ENCODE peak calls at places on chromosomes 11 and 22, in seven cellular contexts. A, Q, G, E, N, Z and V are unnamed samples.

GRCh38 chr11:34488855-34489557 is 24.6 kb downstream of the ELF5 start:
- DNase-seq in N (no peak), Q (no peak), A (no peak), E (no peak), G (no peak), Z (no peak), V (no peak)

GRCh38 chr11:129251067-129251466 is 58.9 kb upstream of the ARHGAP32 start:
- DNase-seq in Q (no peak), N (no peak), E (no peak), Z (no peak), A (no peak), G (no peak), V (no peak)

GRCh38 chr11:86156397-86156977 is 87.6 kb upstream of the PICALM start:
- DNase-seq in A (no peak), G (no peak), Q (no peak), N (no peak), E (no peak), Z (no peak), V (no peak)

GRCh38 chr11:88338223-88338661 is 706 bp upstream of the CTSC start:
- DNase-seq in N (no peak), A (peak), G (no peak), E (no peak), Q (peak), Z (peak), V (peak)

GRCh38 chr22:19984201-19984753 is 32.3 kb downstream of the ARVCF start:
- DNase-seq in Z (no peak), G (no peak), A (peak), N (no peak), Q (peak), E (peak), V (no peak)

GRCh38 chr11:7514099-7514725 is 413 bp downstream of the PPFIBP2 start:
- DNase-seq in N (no peak), A (no peak), Q (peak), G (no peak), Z (no peak), E (peak), V (peak)

GRCh38 chr22:21699643-21700042 is 33.8 kb downstream of the PPIL2 start:
- DNase-seq in A (no peak), Q (no peak), E (no peak), N (no peak), G (no peak), Z (no peak), V (no peak)

GRCh38 chr22:17570851-17571631 is 7.7 kb downstream of the SLC25A18 start:
- DNase-seq in A (no peak), N (peak), G (peak), Z (peak), E (peak), Q (peak), V (peak)

GRCh38 chr11:119509969-119510401 is 87.0 kb upstream of the THY1 start:
- DNase-seq in Q (peak), G (no peak), Z (no peak), N (no peak), A (peak), E (no peak), V (peak)

GRCh38 chr11:105821781-105822180 is 200.3 kb downstream of the MSANTD4 start:
- DNase-seq in N (no peak), Q (no peak), A (no peak), E (no peak), G (no peak), Z (no peak), V (no peak)

GRCh38 chr22:17243524-17243923 is 24.3 kb upstream of the ADA2 start:
- DNase-seq in E (no peak), G (no peak), A (peak), N (no peak), Q (no peak), Z (no peak), V (peak)

DNA sequence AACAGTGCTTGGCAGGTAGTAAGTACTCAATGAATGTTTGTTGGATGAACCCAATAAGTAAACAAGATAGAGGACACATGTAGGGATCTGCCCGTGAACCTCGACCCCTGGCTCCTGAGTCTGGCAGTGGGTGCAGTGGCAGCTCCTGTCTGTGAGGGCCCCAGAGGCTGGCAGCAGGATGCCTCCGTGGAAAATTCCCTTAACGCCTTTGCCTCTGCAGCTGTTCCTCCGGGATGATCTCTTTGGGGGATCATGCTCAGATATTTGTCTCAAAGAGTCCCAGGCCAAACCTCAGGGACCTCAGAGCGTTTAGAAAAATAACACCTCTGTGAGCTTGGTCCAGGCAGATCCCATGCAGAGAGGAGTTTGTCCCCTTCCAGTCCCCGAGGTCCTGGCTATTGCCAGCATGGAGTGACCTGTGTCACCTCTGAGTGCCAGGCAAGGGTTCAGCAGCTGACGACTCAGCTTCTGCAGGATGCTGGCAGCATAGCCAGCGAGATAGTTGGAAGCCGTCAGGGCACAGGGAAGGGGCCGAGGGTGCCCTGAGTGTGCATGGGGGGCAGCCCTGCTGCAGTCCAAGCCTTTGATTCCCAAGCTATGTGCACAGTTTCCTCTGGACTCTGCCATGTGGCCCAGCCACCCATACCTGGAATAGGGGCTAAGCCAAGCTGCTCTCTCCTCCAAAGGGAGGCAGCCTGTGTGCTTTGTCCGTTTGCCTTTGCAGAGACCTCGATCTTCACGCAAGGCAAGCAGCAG is 613 bp upstream of the MCHR1 start:
- DNase-seq in E (no peak), Z (no peak), A (no peak), G (no peak), N (no peak), Q (no peak), V (no peak)
- H3K4me3 ChIP-seq in E (no peak), Z (no peak), A (no peak), G (no peak), N (peak), Q (peak), V (no peak)

GRCh38 chr11:14237333-14237988 is 121.5 kb downstream of the RRAS2 start:
- DNase-seq in Z (no peak), N (no peak), G (no peak), Q (no peak), E (no peak), A (no peak), V (peak)

GRCh38 chr11:14244926-14245325 is 114.1 kb downstream of the RRAS2 start:
- DNase-seq in Q (no peak), E (no peak), G (no peak), A (no peak), N (peak), Z (no peak), V (no peak)

GRCh38 chr11:14248577-14248976 is 110.4 kb downstream of the RRAS2 start:
- DNase-seq in N (no peak), Q (no peak), E (no peak), A (no peak), G (no peak), Z (no peak), V (no peak)

GRCh38 chr11:14242198-14242597 is 116.8 kb downstream of the RRAS2 start:
- DNase-seq in Q (no peak), G (no peak), A (no peak), N (no peak), E (no peak), Z (no peak), V (no peak)

GRCh38 chr11:14242733-14243132 is 116.2 kb downstream of the RRAS2 start:
- DNase-seq in Q (no peak), A (no peak), G (no peak), N (no peak), Z (no peak), E (no peak), V (no peak)
- TF ChIP-seq EP300 in Q (no peak), A (no peak), G (no peak), N (no peak), Z (no peak), E (no peak), V (no peak)

DNA sequence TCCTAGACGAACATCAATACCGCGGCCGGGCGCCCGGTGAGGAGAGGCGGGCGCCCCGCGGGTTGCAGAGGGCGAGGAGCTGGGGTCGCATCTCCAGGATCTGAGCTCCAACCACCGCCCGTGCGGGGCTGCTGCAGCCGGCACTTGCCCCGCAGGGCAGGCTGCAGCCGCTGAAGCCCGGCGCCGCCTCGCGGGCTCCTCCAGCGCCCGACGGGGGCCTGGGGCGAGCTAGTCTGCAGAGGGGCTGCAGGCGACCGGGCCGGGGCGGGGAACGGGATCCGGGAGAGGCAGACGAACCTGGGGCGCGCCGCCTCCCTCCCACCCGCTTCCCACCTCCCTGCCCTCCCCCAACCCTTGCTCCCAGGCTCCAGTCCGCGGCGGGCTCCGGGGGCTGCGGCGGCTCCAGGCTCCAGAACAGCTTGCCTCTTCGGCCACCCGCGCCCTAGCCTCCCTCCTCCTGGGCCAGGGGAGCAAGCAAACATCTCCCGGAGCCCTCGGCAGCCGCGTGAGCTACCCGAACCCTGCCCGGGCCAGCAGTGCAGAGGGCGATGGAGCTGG is 858 bp downstream of the TENM4 start:
- DNase-seq in E (peak), Q (peak), A (no peak), N (no peak), Z (no peak), G (no peak), V (no peak)
- H3K4me3 ChIP-seq in E (peak), Q (peak), A (peak), N (peak), Z (peak), G (peak), V (peak)

GRCh38 chr11:126145954-126146353 is 65.5 kb downstream of the RPUSD4 start:
- DNase-seq in E (no peak), Z (no peak), N (no peak), G (no peak), Q (peak), A (no peak), V (no peak)

GRCh38 chr11:126148317-126148716 is 63.1 kb downstream of the RPUSD4 start:
- DNase-seq in Q (no peak), G (no peak), N (no peak), Z (no peak), A (no peak), E (no peak), V (no peak)

GRCh38 chr11:126146454-126147192 is 64.8 kb downstream of the RPUSD4 start:
- DNase-seq in N (no peak), E (peak), Q (no peak), G (no peak), Z (no peak), A (no peak), V (no peak)

GRCh38 chr11:126149759-126150236 is 61.7 kb downstream of the RPUSD4 start:
- DNase-seq in N (no peak), Q (peak), Z (no peak), E (no peak), G (no peak), A (no peak), V (no peak)

GRCh38 chr11:126147268-126148111 is 64.0 kb downstream of the RPUSD4 start:
- DNase-seq in Q (peak), Z (no peak), G (no peak), N (no peak), E (peak), A (peak), V (no peak)
- TF ChIP-seq EP300 in Q (no peak), Z (no peak), G (no peak), N (no peak), E (no peak), A (no peak), V (no peak)

DNA sequence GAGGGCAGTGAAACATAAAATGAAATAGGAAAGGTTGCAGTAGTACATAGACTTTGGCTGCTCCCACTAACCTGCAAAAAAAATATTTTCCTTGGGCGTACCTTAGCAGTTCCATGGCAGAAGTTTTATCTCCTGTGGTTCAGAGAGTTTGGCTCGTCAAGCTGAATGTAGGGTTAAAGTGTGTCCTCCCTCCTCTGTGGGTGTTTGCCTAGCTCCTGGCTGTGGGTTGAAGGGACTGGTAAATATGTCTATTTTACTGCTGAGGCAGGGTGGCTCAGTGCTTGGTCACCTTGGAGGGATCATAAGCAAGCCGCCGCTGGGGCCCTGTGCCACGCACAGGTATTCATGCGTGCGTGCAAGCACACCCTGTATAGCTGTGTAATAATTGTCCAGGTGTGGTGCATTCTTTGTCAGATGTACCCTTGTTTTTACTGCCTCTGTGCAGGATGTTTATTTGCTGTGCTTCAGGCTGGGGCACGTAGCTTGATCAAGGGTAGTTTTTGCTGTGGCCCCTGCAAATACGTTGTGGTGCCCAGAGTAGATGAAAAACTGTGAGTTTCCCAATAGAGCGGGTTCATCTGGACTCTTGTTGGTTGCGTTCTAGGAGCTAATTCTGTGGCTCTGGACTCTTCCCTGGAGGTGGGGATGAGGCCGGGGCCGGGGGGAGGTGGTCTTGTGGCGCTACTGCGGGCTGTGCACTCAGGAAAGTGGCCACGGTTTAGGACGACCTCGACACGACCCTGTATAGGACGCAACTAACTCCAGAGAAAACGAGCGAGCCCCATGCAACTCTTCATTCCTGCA is 734 bp upstream of the SORL1 start:
- DNase-seq in G (no peak), Z (peak), A (no peak), N (no peak), Q (no peak), E (peak), V (peak)
- H3K4me3 ChIP-seq in G (peak), Z (peak), A (peak), N (peak), Q (peak), E (peak), V (peak)

GRCh38 chr11:45105233-45105992 is 41.0 kb upstream of the PRDM11 start:
- DNase-seq in N (peak), Q (peak), G (no peak), A (peak), E (peak), Z (peak), V (peak)
- TF ChIP-seq EP300 in N (no peak), Q (no peak), G (no peak), A (no peak), E (no peak), Z (no peak), V (no peak)

GRCh38 chr11:92224394-92225205 is at the start of gene FAT3:
- DNase-seq in Z (no peak), N (no peak), G (no peak), Q (peak), E (peak), A (peak), V (no peak)
- H3K4me3 ChIP-seq in Z (peak), N (peak), G (peak), Q (peak), E (peak), A (peak), V (peak)

GRCh38 chr11:24793479-24793878 is 296.6 kb downstream of the LUZP2 start:
- DNase-seq in G (no peak), A (no peak), Z (no peak), N (no peak), E (no peak), Q (no peak), V (no peak)
- TF ChIP-seq EP300 in G (no peak), A (no peak), Z (no peak), N (no peak), E (no peak), Q (no peak), V (no peak)

GRCh38 chr11:6354651-6355485 is 34.6 kb upstream of the CAVIN3 start:
- DNase-seq in Q (no peak), E (no peak), N (no peak), Z (no peak), A (no peak), G (no peak), V (no peak)
- H3K4me3 ChIP-seq in Q (no peak), E (no peak), N (no peak), Z (no peak), A (no peak), G (no peak), V (no peak)

GRCh38 chr22:46963672-46964545 is 201.5 kb downstream of the TBC1D22A start:
- DNase-seq in Z (peak), N (peak), Q (peak), A (no peak), E (no peak), G (no peak), V (no peak)

GRCh38 chr22:46966495-46966845 is 204.0 kb downstream of the TBC1D22A start:
- DNase-seq in Q (no peak), N (no peak), G (no peak), Z (no peak), E (no peak), A (no peak), V (no peak)

GRCh38 chr22:46965552-46966494 is 203.4 kb downstream of the TBC1D22A start:
- DNase-seq in G (no peak), E (no peak), A (no peak), Z (no peak), N (peak), Q (peak), V (no peak)

GRCh38 chr22:46966846-46967245 is 204.4 kb downstream of the TBC1D22A start:
- DNase-seq in A (no peak), E (no peak), Z (no peak), G (no peak), N (no peak), Q (peak), V (no peak)

DNA sequence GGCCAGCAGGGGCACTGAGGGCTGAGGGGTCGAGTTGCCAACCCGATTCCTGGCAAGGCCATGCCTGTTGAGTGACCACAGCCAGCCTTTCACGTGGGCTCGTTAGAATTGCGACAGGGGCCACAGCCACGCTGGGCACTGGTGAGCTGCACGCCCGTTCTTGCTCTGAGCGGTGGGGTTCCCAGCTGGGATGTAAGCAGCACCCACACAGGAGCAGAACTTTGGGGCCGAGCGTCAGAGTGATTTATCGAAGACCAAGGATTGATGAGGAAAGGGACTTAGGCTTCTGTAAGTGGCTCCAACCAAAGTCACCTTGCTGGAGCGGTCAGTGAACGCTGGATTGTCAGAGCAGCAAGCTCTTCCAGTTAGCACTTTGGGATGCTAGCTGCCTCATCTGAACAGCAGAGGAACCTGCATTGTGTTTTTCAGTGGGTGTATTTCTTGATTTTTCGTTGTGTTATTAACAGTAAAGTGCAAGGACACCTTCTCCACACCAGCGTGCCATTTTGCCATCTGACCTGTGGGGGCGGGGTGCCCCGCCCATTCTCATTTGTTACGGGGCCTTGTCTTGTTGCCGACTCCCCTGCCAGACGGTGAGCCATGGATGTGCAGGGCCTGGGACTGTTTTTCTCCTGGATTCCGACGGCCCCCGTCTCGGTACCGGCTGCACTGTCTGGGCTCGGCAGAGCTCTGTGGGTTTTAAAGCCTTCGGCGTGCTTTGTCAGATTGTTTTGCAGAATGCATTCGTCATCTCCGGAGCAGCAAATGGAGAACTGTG is 202.5 kb downstream of the TBC1D22A start:
- DNase-seq in A (no peak), Z (no peak), G (no peak), E (no peak), Q (peak), N (peak), V (no peak)
- TF ChIP-seq EP300 in A (no peak), Z (no peak), G (no peak), E (no peak), Q (no peak), N (no peak), V (no peak)